ENCODE peak calls at places on chromosome 13, in six cellular contexts. One of them, this sample, is unnamed.

GRCh38 chr13:112522578-112522977 is 65.4 kb downstream of the TUBGCP3 start:
- DNase-seq in NCI-H345: no peak
- DNase-seq in activated B cell treated with CpG ODN at 0.5 μM for 24 hours: no peak
- DNase-seq in heart right ventricle: no peak
- DNase-seq in T follicular helper cell: no peak
- DNase-seq in left cardiac atrium: no peak
- DNase-seq in this sample: peak; percentile 97

GRCh38 chr13:21478881-21479808 is 20.0 kb upstream of the ZDHHC20 start:
- DNase-seq in T follicular helper cell: peak; percentile 33
- DNase-seq in activated B cell treated with CpG ODN at 0.5 μM for 24 hours: no peak
- DNase-seq in NCI-H345: peak; percentile 68
- DNase-seq in left cardiac atrium: no peak
- DNase-seq in heart right ventricle: no peak
- DNase-seq in this sample: peak; percentile 48

GRCh38 chr13:24668955-24669354 is 11.3 kb upstream of the ATP12A start:
- DNase-seq in NCI-H345: no peak
- DNase-seq in T follicular helper cell: no peak
- DNase-seq in left cardiac atrium: no peak
- DNase-seq in heart right ventricle: no peak
- DNase-seq in activated B cell treated with CpG ODN at 0.5 μM for 24 hours: no peak
- DNase-seq in this sample: no peak

GRCh38 chr13:98311200-98311548 is 134.1 kb upstream of the RNF113B start:
- DNase-seq in T follicular helper cell: no peak
- DNase-seq in heart right ventricle: no peak
- DNase-seq in activated B cell treated with CpG ODN at 0.5 μM for 24 hours: no peak
- DNase-seq in NCI-H345: no peak
- DNase-seq in left cardiac atrium: no peak
- DNase-seq in this sample: no peak

GRCh38 chr13:51397262-51397933 is 55.4 kb downstream of the INTS6 start:
- DNase-seq in activated B cell treated with CpG ODN at 0.5 μM for 24 hours: no peak
- DNase-seq in T follicular helper cell: no peak
- DNase-seq in left cardiac atrium: no peak
- DNase-seq in heart right ventricle: no peak
- DNase-seq in NCI-H345: no peak
- DNase-seq in this sample: no peak

GRCh38 chr13:52743988-52744387 is 4.4 kb upstream of the CNMD start:
- DNase-seq in left cardiac atrium: no peak
- DNase-seq in T follicular helper cell: no peak
- DNase-seq in activated B cell treated with CpG ODN at 0.5 μM for 24 hours: no peak
- DNase-seq in heart right ventricle: no peak
- DNase-seq in NCI-H345: no peak
- DNase-seq in this sample: no peak

GRCh38 chr13:59300347-59301165 is 863.2 kb downstream of the DIAPH3 start:
- DNase-seq in left cardiac atrium: no peak
- DNase-seq in NCI-H345: no peak
- DNase-seq in heart right ventricle: no peak
- DNase-seq in T follicular helper cell: no peak
- DNase-seq in activated B cell treated with CpG ODN at 0.5 μM for 24 hours: no peak
- DNase-seq in this sample: no peak

GRCh38 chr13:94384217-94384905 is 95.1 kb downstream of the DCT start:
- DNase-seq in NCI-H345: no peak
- DNase-seq in activated B cell treated with CpG ODN at 0.5 μM for 24 hours: no peak
- DNase-seq in T follicular helper cell: no peak
- DNase-seq in left cardiac atrium: no peak
- DNase-seq in heart right ventricle: no peak
- DNase-seq in this sample: no peak

GRCh38 chr13:111215081-111216047 is 100.3 kb downstream of the ARHGEF7 start:
- DNase-seq in left cardiac atrium: no peak
- DNase-seq in T follicular helper cell: no peak
- DNase-seq in activated B cell treated with CpG ODN at 0.5 μM for 24 hours: no peak
- DNase-seq in heart right ventricle: no peak
- DNase-seq in NCI-H345: peak; percentile 36
- DNase-seq in this sample: peak; percentile 58

GRCh38 chr13:27770809-27771208 is 21.5 kb upstream of the GSX1 start:
- DNase-seq in left cardiac atrium: no peak
- DNase-seq in NCI-H345: peak; percentile 24
- DNase-seq in T follicular helper cell: no peak
- DNase-seq in activated B cell treated with CpG ODN at 0.5 μM for 24 hours: no peak
- DNase-seq in heart right ventricle: no peak
- DNase-seq in this sample: no peak

GRCh38 chr13:77477299-77477848 is 58.1 kb upstream of the SCEL start:
- DNase-seq in heart right ventricle: no peak
- DNase-seq in activated B cell treated with CpG ODN at 0.5 μM for 24 hours: no peak
- DNase-seq in NCI-H345: no peak
- DNase-seq in left cardiac atrium: no peak
- DNase-seq in T follicular helper cell: no peak
- DNase-seq in this sample: no peak

GRCh38 chr13:98820744-98821371 is 68.4 kb upstream of the SLC15A1 start:
- DNase-seq in activated B cell treated with CpG ODN at 0.5 μM for 24 hours: no peak
- DNase-seq in NCI-H345: no peak
- DNase-seq in left cardiac atrium: no peak
- DNase-seq in heart right ventricle: no peak
- DNase-seq in T follicular helper cell: no peak
- DNase-seq in this sample: no peak

GRCh38 chr13:79011179-79011578 is 352.2 kb upstream of the OBI1 start:
- DNase-seq in left cardiac atrium: no peak
- DNase-seq in activated B cell treated with CpG ODN at 0.5 μM for 24 hours: no peak
- DNase-seq in heart right ventricle: no peak
- DNase-seq in T follicular helper cell: no peak
- DNase-seq in NCI-H345: no peak
- DNase-seq in this sample: no peak

GRCh38 chr13:21530656-21531055 is 71.6 kb upstream of the ZDHHC20 start:
- DNase-seq in activated B cell treated with CpG ODN at 0.5 μM for 24 hours: no peak
- DNase-seq in NCI-H345: no peak
- DNase-seq in T follicular helper cell: no peak
- DNase-seq in heart right ventricle: no peak
- DNase-seq in left cardiac atrium: no peak
- DNase-seq in this sample: no peak

GRCh38 chr13:75666646-75667351 is 30.7 kb downstream of the LMO7 start:
- DNase-seq in heart right ventricle: no peak
- DNase-seq in left cardiac atrium: no peak
- DNase-seq in T follicular helper cell: no peak
- DNase-seq in activated B cell treated with CpG ODN at 0.5 μM for 24 hours: no peak
- DNase-seq in NCI-H345: no peak
- DNase-seq in this sample: no peak

GRCh38 chr13:109794095-109794494 is 7.7 kb upstream of the IRS2 start:
- DNase-seq in heart right ventricle: no peak
- DNase-seq in left cardiac atrium: no peak
- DNase-seq in T follicular helper cell: no peak
- DNase-seq in activated B cell treated with CpG ODN at 0.5 μM for 24 hours: no peak
- DNase-seq in NCI-H345: no peak
- DNase-seq in this sample: no peak

GRCh38 chr13:22127277-22128143 is 456.6 kb downstream of the FGF9 start:
- DNase-seq in T follicular helper cell: no peak
- DNase-seq in NCI-H345: no peak
- DNase-seq in left cardiac atrium: no peak
- DNase-seq in activated B cell treated with CpG ODN at 0.5 μM for 24 hours: no peak
- DNase-seq in heart right ventricle: no peak
- DNase-seq in this sample: no peak

GRCh38 chr13:21675095-21676007 is 4.5 kb downstream of the FGF9 start:
- DNase-seq in left cardiac atrium: peak; percentile 27
- DNase-seq in activated B cell treated with CpG ODN at 0.5 μM for 24 hours: peak; percentile 23
- DNase-seq in heart right ventricle: peak; percentile 47
- DNase-seq in NCI-H345: peak; percentile 83
- DNase-seq in T follicular helper cell: no peak
- DNase-seq in this sample: no peak

GRCh38 chr13:94483970-94484369 is 4.5 kb upstream of the DCT start:
- DNase-seq in heart right ventricle: no peak
- DNase-seq in T follicular helper cell: no peak
- DNase-seq in activated B cell treated with CpG ODN at 0.5 μM for 24 hours: no peak
- DNase-seq in left cardiac atrium: no peak
- DNase-seq in NCI-H345: no peak
- DNase-seq in this sample: no peak

GRCh38 chr13:78623132-78623531 is 19.8 kb upstream of the POU4F1 start:
- DNase-seq in left cardiac atrium: no peak
- DNase-seq in NCI-H345: no peak
- DNase-seq in T follicular helper cell: no peak
- DNase-seq in activated B cell treated with CpG ODN at 0.5 μM for 24 hours: no peak
- DNase-seq in heart right ventricle: no peak
- DNase-seq in this sample: no peak

GRCh38 chr13:24511019-24511823 is 1.4 kb downstream of the PARP4 start:
- DNase-seq in left cardiac atrium: no peak
- DNase-seq in activated B cell treated with CpG ODN at 0.5 μM for 24 hours: peak; percentile 27
- DNase-seq in NCI-H345: no peak
- DNase-seq in heart right ventricle: no peak
- DNase-seq in T follicular helper cell: no peak
- DNase-seq in this sample: peak; percentile 51

GRCh38 chr13:47188802-47189201 is 291.9 kb upstream of the HTR2A start:
- DNase-seq in activated B cell treated with CpG ODN at 0.5 μM for 24 hours: no peak
- DNase-seq in T follicular helper cell: no peak
- DNase-seq in left cardiac atrium: no peak
- DNase-seq in NCI-H345: no peak
- DNase-seq in heart right ventricle: no peak
- DNase-seq in this sample: no peak

GRCh38 chr13:52164989-52165388 is 5.6 kb upstream of the NEK3 start:
- DNase-seq in NCI-H345: no peak
- DNase-seq in heart right ventricle: no peak
- DNase-seq in left cardiac atrium: no peak
- DNase-seq in activated B cell treated with CpG ODN at 0.5 μM for 24 hours: no peak
- DNase-seq in T follicular helper cell: no peak
- DNase-seq in this sample: no peak

GRCh38 chr13:22800726-22801401 is 379.9 kb upstream of the SGCG start:
- DNase-seq in left cardiac atrium: peak; percentile 36
- DNase-seq in heart right ventricle: no peak
- DNase-seq in activated B cell treated with CpG ODN at 0.5 μM for 24 hours: no peak
- DNase-seq in NCI-H345: no peak
- DNase-seq in T follicular helper cell: no peak
- DNase-seq in this sample: no peak

GRCh38 chr13:69566104-69566716 is 541.4 kb upstream of the ATXN8OS start:
- DNase-seq in left cardiac atrium: no peak
- DNase-seq in T follicular helper cell: no peak
- DNase-seq in heart right ventricle: no peak
- DNase-seq in NCI-H345: no peak
- DNase-seq in activated B cell treated with CpG ODN at 0.5 μM for 24 hours: no peak
- DNase-seq in this sample: no peak

GRCh38 chr13:51814825-51815650 is 11.1 kb upstream of the DHRS12 start:
- DNase-seq in activated B cell treated with CpG ODN at 0.5 μM for 24 hours: peak; percentile 56
- DNase-seq in NCI-H345: peak; percentile 65
- DNase-seq in T follicular helper cell: peak; percentile 57
- DNase-seq in heart right ventricle: no peak
- DNase-seq in left cardiac atrium: peak; percentile 56
- DNase-seq in this sample: peak; percentile 86

GRCh38 chr13:49859568-49859967 is 67.1 kb upstream of the KPNA3 start:
- DNase-seq in T follicular helper cell: no peak
- DNase-seq in activated B cell treated with CpG ODN at 0.5 μM for 24 hours: no peak
- DNase-seq in NCI-H345: no peak
- DNase-seq in heart right ventricle: no peak
- DNase-seq in left cardiac atrium: no peak
- DNase-seq in this sample: no peak

GRCh38 chr13:76684336-76684735 is 201.9 kb downstream of the KCTD12 start:
- DNase-seq in activated B cell treated with CpG ODN at 0.5 μM for 24 hours: no peak
- DNase-seq in left cardiac atrium: no peak
- DNase-seq in NCI-H345: no peak
- DNase-seq in heart right ventricle: no peak
- DNase-seq in T follicular helper cell: no peak
- DNase-seq in this sample: no peak

GRCh38 chr13:95643009-95643408 is 1.5 kb downstream of the DZIP1 start:
- DNase-seq in activated B cell treated with CpG ODN at 0.5 μM for 24 hours: no peak
- DNase-seq in T follicular helper cell: no peak
- DNase-seq in NCI-H345: no peak
- DNase-seq in left cardiac atrium: no peak
- DNase-seq in heart right ventricle: no peak
- DNase-seq in this sample: no peak

GRCh38 chr13:111387945-111388600 is 67.6 kb downstream of the TEX29 start:
- DNase-seq in activated B cell treated with CpG ODN at 0.5 μM for 24 hours: no peak
- DNase-seq in left cardiac atrium: no peak
- DNase-seq in NCI-H345: no peak
- DNase-seq in T follicular helper cell: no peak
- DNase-seq in heart right ventricle: no peak
- DNase-seq in this sample: no peak

GRCh38 chr13:113105032-113105993 is at the start of gene F7:
- DNase-seq in heart right ventricle: no peak
- DNase-seq in left cardiac atrium: no peak
- DNase-seq in T follicular helper cell: no peak
- DNase-seq in activated B cell treated with CpG ODN at 0.5 μM for 24 hours: no peak
- DNase-seq in NCI-H345: peak; percentile 55
- DNase-seq in this sample: no peak

GRCh38 chr13:99265162-99265822 is 7.1 kb upstream of the GPR18 start:
- DNase-seq in heart right ventricle: no peak
- DNase-seq in T follicular helper cell: no peak
- DNase-seq in NCI-H345: no peak
- DNase-seq in left cardiac atrium: no peak
- DNase-seq in activated B cell treated with CpG ODN at 0.5 μM for 24 hours: no peak
- DNase-seq in this sample: no peak

GRCh38 chr13:96772426-96772825 is 221.8 kb downstream of the OXGR1 start:
- DNase-seq in activated B cell treated with CpG ODN at 0.5 μM for 24 hours: no peak
- DNase-seq in NCI-H345: no peak
- DNase-seq in left cardiac atrium: no peak
- DNase-seq in T follicular helper cell: no peak
- DNase-seq in heart right ventricle: no peak
- DNase-seq in this sample: no peak

GRCh38 chr13:25232937-25233515 is 54.3 kb downstream of the MTMR6 start:
- DNase-seq in T follicular helper cell: no peak
- DNase-seq in heart right ventricle: no peak
- DNase-seq in activated B cell treated with CpG ODN at 0.5 μM for 24 hours: no peak
- DNase-seq in left cardiac atrium: no peak
- DNase-seq in NCI-H345: peak; percentile 6
- DNase-seq in this sample: no peak

GRCh38 chr13:68176486-68176885 is 946.4 kb upstream of the PCDH9 start:
- DNase-seq in T follicular helper cell: no peak
- DNase-seq in left cardiac atrium: no peak
- DNase-seq in heart right ventricle: no peak
- DNase-seq in NCI-H345: no peak
- DNase-seq in activated B cell treated with CpG ODN at 0.5 μM for 24 hours: no peak
- DNase-seq in this sample: no peak

GRCh38 chr13:24858953-24859352 is 95.0 kb downstream of the RNF17 start:
- DNase-seq in left cardiac atrium: no peak
- DNase-seq in T follicular helper cell: no peak
- DNase-seq in NCI-H345: no peak
- DNase-seq in heart right ventricle: no peak
- DNase-seq in activated B cell treated with CpG ODN at 0.5 μM for 24 hours: no peak
- DNase-seq in this sample: no peak

GRCh38 chr13:23678768-23679167 is 108.6 kb downstream of the TNFRSF19 start:
- DNase-seq in left cardiac atrium: no peak
- DNase-seq in activated B cell treated with CpG ODN at 0.5 μM for 24 hours: no peak
- DNase-seq in T follicular helper cell: no peak
- DNase-seq in NCI-H345: no peak
- DNase-seq in heart right ventricle: no peak
- DNase-seq in this sample: no peak

GRCh38 chr13:29561918-29562317 is 33.6 kb downstream of the SLC7A1 start:
- DNase-seq in T follicular helper cell: no peak
- DNase-seq in left cardiac atrium: no peak
- DNase-seq in NCI-H345: no peak
- DNase-seq in heart right ventricle: no peak
- DNase-seq in activated B cell treated with CpG ODN at 0.5 μM for 24 hours: no peak
- DNase-seq in this sample: no peak